ENCODE peak calls at places on chromosomes 6 and 20, in five cellular contexts. L is hepatocyte, A is right atrium auricular region, N is endodermal cell, W is cardiac fibroblast. Q is an unnamed sample.

GRCh38 chr20:63830821-63831593 is at the start of gene ZBTB46:
- DNase-seq in L (peak; percentile 84), A (no peak), N (peak; percentile 66), W (no peak), Q (peak; percentile 66)

GRCh38 chr6:100381111-100381510 is 83.6 kb downstream of the SIM1 start:
- DNase-seq in L (no peak), A (no peak), N (no peak), W (peak; percentile 3), Q (no peak)

GRCh38 chr6:138655828-138656227 is 117.7 kb upstream of the CCDC28A start:
- DNase-seq in L (no peak), A (no peak), N (no peak), W (no peak), Q (no peak)

GRCh38 chr6:141107562-141108160 is 1025.1 kb upstream of the GJE1 start:
- DNase-seq in L (no peak), A (no peak), N (no peak), W (peak; percentile 85), Q (no peak)

GRCh38 chr6:157981395-157982296 is at the start of gene SYNJ2:
- DNase-seq in L (peak; percentile 91), A (no peak), N (peak; percentile 91), W (peak; percentile 67), Q (peak; percentile 90)

GRCh38 chr6:112827793-112828192 is 480.7 kb downstream of the RFPL4B start:
- DNase-seq in L (no peak), A (peak; percentile 64), N (no peak), W (peak; percentile 33), Q (peak; percentile 10)

GRCh38 chr6:116876635-116877611 is at the start of gene RFX6:
- DNase-seq in L (peak; percentile 52), A (no peak), N (peak; percentile 85), W (no peak), Q (peak; percentile 9)

GRCh38 chr6:43897571-43898302 is 127.7 kb downstream of the VEGFA start:
- DNase-seq in L (no peak), A (no peak), N (no peak), W (no peak), Q (no peak)

GRCh38 chr6:16438677-16439615 is 200.6 kb downstream of the GMPR start:
- DNase-seq in L (no peak), A (no peak), N (no peak), W (peak; percentile 73), Q (no peak)

GRCh38 chr6:33123732-33124524 is 48.1 kb downstream of the HLA-DPB1 start:
- DNase-seq in L (peak; percentile 41), A (no peak), N (peak; percentile 72), W (peak; percentile 62), Q (no peak)

GRCh38 chr6:157597461-157598312 is 216.7 kb downstream of the ZDHHC14 start:
- DNase-seq in L (peak; percentile 65), A (peak; percentile 61), N (peak; percentile 88), W (peak; percentile 53), Q (peak; percentile 61)

GRCh38 chr6:118650500-118651281 is 700 bp downstream of the CEP85L start:
- DNase-seq in L (peak; percentile 66), A (peak; percentile 63), N (peak; percentile 82), W (peak; percentile 61), Q (peak; percentile 44)

GRCh38 chr6:135774006-135774405 is 77.5 kb upstream of the PDE7B start:
- DNase-seq in L (no peak), A (no peak), N (no peak), W (no peak), Q (no peak)

GRCh38 chr6:141472123-141472522 is 660.6 kb upstream of the GJE1 start:
- DNase-seq in L (no peak), A (no peak), N (no peak), W (no peak), Q (no peak)

GRCh38 chr6:91611190-91611589 is 1024.3 kb upstream of the MAP3K7 start:
- DNase-seq in L (no peak), A (no peak), N (no peak), W (no peak), Q (no peak)

GRCh38 chr6:11151488-11151887 is 40.0 kb upstream of the ERVFRD-1 start:
- DNase-seq in L (no peak), A (no peak), N (no peak), W (no peak), Q (no peak)

GRCh38 chr20:35226775-35227681 is 538 bp downstream of the MMP24 start:
- DNase-seq in L (peak; percentile 78), A (no peak), N (peak; percentile 91), W (peak; percentile 34), Q (peak; percentile 14)

GRCh38 chr6:80332013-80332412 is 225.5 kb downstream of the BCKDHB start:
- DNase-seq in L (no peak), A (no peak), N (peak; percentile 42), W (no peak), Q (no peak)